ENCODE peak calls at places on chromosomes 2 and 18, in nine cellular contexts. O is neural crest cell; L is H9; K is endothelial cell; X is lower lobe of right lung; F is activated CD4-positive, alpha-beta T cell treated with anti-CD3 and anti-CD28 coated beads for 4 hours; M is hypothalamus; D is A172; U is activated CD8-positive, alpha-beta memory T cell treated with anti-CD3 and anti-CD28 coated beads, Interleukin-2, amount 10 ng/mL, durations not matched to agents 7 days and 5 days. E is an unnamed sample.

GRCh38 chr2:163716101-163716500 is 19.7 kb downstream of the FIGN start:
- DNase-seq in U (no peak), D (no peak), K (no peak), F (no peak), X (no peak), L (no peak), M (no peak), O (no peak), E (no peak)

GRCh38 chr18:10241571-10241970 is 212.9 kb upstream of the APCDD1 start:
- DNase-seq in X (no peak), O (no peak), D (no peak), U (no peak), K (no peak), L (no peak), F (no peak), M (no peak), E (no peak)

GRCh38 chr2:42567806-42568429 is 514 bp upstream of the MTA3 start:
- DNase-seq in F (no peak), L (peak), X (peak), M (peak), O (peak), U (no peak), K (peak), D (no peak), E (peak)

GRCh38 chr2:144517825-144518699 is 1.9 kb downstream of the ZEB2 start:
- DNase-seq in L (no peak), D (no peak), U (no peak), X (no peak), M (no peak), K (no peak), F (no peak), O (no peak), E (peak)

GRCh38 chr18:30446605-30447004 is 595.9 kb downstream of the DSC3 start:
- DNase-seq in F (no peak), O (no peak), K (no peak), D (no peak), M (no peak), X (peak), L (no peak), U (no peak), E (peak)

GRCh38 chr18:67218556-67218955 is 298.0 kb downstream of the DSEL start:
- DNase-seq in D (no peak), X (no peak), L (no peak), O (no peak), K (no peak), F (no peak), U (no peak), M (no peak), E (no peak)

GRCh38 chr2:16625201-16625729 is 40.4 kb downstream of the CYRIA start:
- DNase-seq in X (peak), F (no peak), U (no peak), K (peak), D (peak), O (no peak), L (no peak), M (no peak), E (peak)

GRCh38 chr2:437772-438393 is 150.0 kb upstream of the ALKAL2 start:
- DNase-seq in D (no peak), L (peak), K (no peak), X (no peak), O (no peak), F (peak), M (no peak), U (peak), E (peak)

GRCh38 chr18:43559507-43559906 is 282.2 kb upstream of the SYT4 start:
- DNase-seq in L (no peak), K (no peak), X (no peak), F (no peak), U (no peak), M (no peak), D (no peak), O (no peak), E (no peak)

GRCh38 chr2:21277340-21277739 is 153.6 kb downstream of the TDRD15 start:
- DNase-seq in O (no peak), L (no peak), K (no peak), M (no peak), D (no peak), X (no peak), U (no peak), F (no peak), E (no peak)